ENCODE peak calls at places on chromosome 1, in six cellular contexts. L, J, F, V, H and R are unnamed samples.

GRCh38 chr1:238492271-238492670 is 601.5 kb upstream of the ZP4 start:
- DNase-seq in L (no peak), J (no peak), F (no peak), V (no peak), H (no peak), R (no peak)

GRCh38 chr1:180299486-180300246 is 69.6 kb downstream of the LHX4 start:
- DNase-seq in L (no peak), J (no peak), F (no peak), V (no peak), H (no peak), R (no peak)

GRCh38 chr1:94083653-94084052 is 37.3 kb downstream of the ABCA4 start:
- DNase-seq in L (no peak), J (no peak), F (no peak), V (no peak), H (no peak), R (no peak)

GRCh38 chr1:238409191-238409846 is 518.6 kb upstream of the ZP4 start:
- DNase-seq in L (no peak), J (peak; percentile 62), F (peak; percentile 98), V (peak; percentile 92), H (no peak), R (peak; percentile 37)

GRCh38 chr1:40857737-40858136 is 4.4 kb downstream of the CITED4 start:
- DNase-seq in L (no peak), J (no peak), F (no peak), V (no peak), H (no peak), R (no peak)

GRCh38 chr1:109786107-109786470 is 22.4 kb upstream of the EPS8L3 start:
- DNase-seq in L (no peak), J (no peak), F (no peak), V (no peak), H (no peak), R (no peak)

GRCh38 chr1:19003371-19004290 is 47.2 kb upstream of the IFFO2 start:
- DNase-seq in L (no peak), J (peak; percentile 63), F (no peak), V (no peak), H (no peak), R (no peak)

GRCh38 chr1:24048205-24048869 is 63.6 kb downstream of the MYOM3 start:
- DNase-seq in L (no peak), J (no peak), F (no peak), V (peak; percentile 40), H (no peak), R (no peak)

GRCh38 chr1:201517631-201518030 is 10.7 kb upstream of the CSRP1 start:
- DNase-seq in L (no peak), J (no peak), F (no peak), V (no peak), H (no peak), R (no peak)